ENCODE peak calls at places on chromosome 6, in ten cellular contexts. One of them, this sample, is unnamed.

GRCh38 chr6:37019065-37019450 is 13.6 kb downstream of the FGD2 start:
- DNase-seq in stimulated activated CD4-positive, alpha-beta T cell treated with anti-CD3 and anti-CD28 coated beads, Interleukin-1b, Interleukin-23, amount 100 ng/mL, for 24 hours: no peak
- DNase-seq in small intestine: no peak
- DNase-seq in T-helper 17 cell: no peak
- DNase-seq in HuH-7: no peak
- DNase-seq in hypothalamus: no peak
- DNase-seq in mesothelial cell of epicardium: no peak
- DNase-seq in HFFc6: no peak
- DNase-seq in occipital lobe: no peak
- DNase-seq in left ventricle myocardium inferior: no peak
- DNase-seq in this sample: no peak

GRCh38 chr6:39156763-39157162 is 41.8 kb upstream of the SAYSD1 start:
- DNase-seq in HuH-7: no peak
- DNase-seq in T-helper 17 cell: no peak
- DNase-seq in small intestine: no peak
- DNase-seq in stimulated activated CD4-positive, alpha-beta T cell treated with anti-CD3 and anti-CD28 coated beads, Interleukin-1b, Interleukin-23, amount 100 ng/mL, for 24 hours: no peak
- DNase-seq in hypothalamus: no peak
- DNase-seq in occipital lobe: no peak
- DNase-seq in left ventricle myocardium inferior: no peak
- DNase-seq in HFFc6: no peak
- DNase-seq in mesothelial cell of epicardium: no peak
- DNase-seq in this sample: no peak

GRCh38 chr6:1535295-1535694 is 74.4 kb upstream of the FOXC1 start:
- DNase-seq in T-helper 17 cell: no peak
- DNase-seq in mesothelial cell of epicardium: no peak
- DNase-seq in HFFc6: no peak
- DNase-seq in HuH-7: no peak
- DNase-seq in stimulated activated CD4-positive, alpha-beta T cell treated with anti-CD3 and anti-CD28 coated beads, Interleukin-1b, Interleukin-23, amount 100 ng/mL, for 24 hours: no peak
- DNase-seq in occipital lobe: no peak
- DNase-seq in left ventricle myocardium inferior: no peak
- DNase-seq in hypothalamus: no peak
- DNase-seq in small intestine: no peak
- DNase-seq in this sample: no peak

GRCh38 chr6:144879436-144879835 is 594.3 kb downstream of the UTRN start:
- DNase-seq in mesothelial cell of epicardium: no peak
- DNase-seq in occipital lobe: no peak
- DNase-seq in T-helper 17 cell: no peak
- DNase-seq in left ventricle myocardium inferior: no peak
- DNase-seq in HuH-7: no peak
- DNase-seq in small intestine: no peak
- DNase-seq in hypothalamus: no peak
- DNase-seq in stimulated activated CD4-positive, alpha-beta T cell treated with anti-CD3 and anti-CD28 coated beads, Interleukin-1b, Interleukin-23, amount 100 ng/mL, for 24 hours: no peak
- DNase-seq in HFFc6: no peak
- DNase-seq in this sample: no peak

GRCh38 chr6:90187437-90188049 is 109.1 kb downstream of the BACH2 start:
- DNase-seq in HuH-7: peak; percentile 34
- DNase-seq in occipital lobe: no peak
- DNase-seq in HFFc6: no peak
- DNase-seq in stimulated activated CD4-positive, alpha-beta T cell treated with anti-CD3 and anti-CD28 coated beads, Interleukin-1b, Interleukin-23, amount 100 ng/mL, for 24 hours: no peak
- DNase-seq in left ventricle myocardium inferior: no peak
- DNase-seq in T-helper 17 cell: no peak
- DNase-seq in hypothalamus: no peak
- DNase-seq in small intestine: no peak
- DNase-seq in mesothelial cell of epicardium: no peak
- DNase-seq in this sample: no peak

GRCh38 chr6:36526066-36526465 is 21.2 kb downstream of the STK38 start:
- DNase-seq in HFFc6: no peak
- DNase-seq in hypothalamus: no peak
- DNase-seq in occipital lobe: no peak
- DNase-seq in left ventricle myocardium inferior: no peak
- DNase-seq in small intestine: no peak
- DNase-seq in HuH-7: no peak
- DNase-seq in T-helper 17 cell: no peak
- DNase-seq in stimulated activated CD4-positive, alpha-beta T cell treated with anti-CD3 and anti-CD28 coated beads, Interleukin-1b, Interleukin-23, amount 100 ng/mL, for 24 hours: no peak
- DNase-seq in mesothelial cell of epicardium: no peak
- DNase-seq in this sample: no peak

GRCh38 chr6:1614767-1615650 is 5.3 kb downstream of the FOXC1 start:
- DNase-seq in stimulated activated CD4-positive, alpha-beta T cell treated with anti-CD3 and anti-CD28 coated beads, Interleukin-1b, Interleukin-23, amount 100 ng/mL, for 24 hours: no peak
- DNase-seq in mesothelial cell of epicardium: no peak
- DNase-seq in HuH-7: no peak
- DNase-seq in occipital lobe: no peak
- DNase-seq in left ventricle myocardium inferior: no peak
- DNase-seq in HFFc6: no peak
- DNase-seq in small intestine: peak; percentile 46
- DNase-seq in T-helper 17 cell: no peak
- DNase-seq in hypothalamus: no peak
- DNase-seq in this sample: no peak

GRCh38 chr6:35058041-35058675 is 83.0 kb downstream of the TCP11 start:
- DNase-seq in T-helper 17 cell: no peak
- DNase-seq in mesothelial cell of epicardium: no peak
- DNase-seq in small intestine: no peak
- DNase-seq in HuH-7: no peak
- DNase-seq in stimulated activated CD4-positive, alpha-beta T cell treated with anti-CD3 and anti-CD28 coated beads, Interleukin-1b, Interleukin-23, amount 100 ng/mL, for 24 hours: no peak
- DNase-seq in HFFc6: no peak
- DNase-seq in hypothalamus: peak; percentile 22
- DNase-seq in left ventricle myocardium inferior: no peak
- DNase-seq in occipital lobe: no peak
- DNase-seq in this sample: no peak

GRCh38 chr6:50277774-50278173 is 228.0 kb upstream of the DEFB112 start:
- DNase-seq in HuH-7: no peak
- DNase-seq in left ventricle myocardium inferior: no peak
- DNase-seq in small intestine: no peak
- DNase-seq in stimulated activated CD4-positive, alpha-beta T cell treated with anti-CD3 and anti-CD28 coated beads, Interleukin-1b, Interleukin-23, amount 100 ng/mL, for 24 hours: no peak
- DNase-seq in T-helper 17 cell: no peak
- DNase-seq in occipital lobe: no peak
- DNase-seq in mesothelial cell of epicardium: no peak
- DNase-seq in hypothalamus: no peak
- DNase-seq in HFFc6: no peak
- DNase-seq in this sample: no peak

GRCh38 chr6:72689107-72689954 is 67.5 kb downstream of the KCNQ5 start:
- DNase-seq in stimulated activated CD4-positive, alpha-beta T cell treated with anti-CD3 and anti-CD28 coated beads, Interleukin-1b, Interleukin-23, amount 100 ng/mL, for 24 hours: no peak
- DNase-seq in occipital lobe: no peak
- DNase-seq in HuH-7: no peak
- DNase-seq in HFFc6: no peak
- DNase-seq in left ventricle myocardium inferior: no peak
- DNase-seq in hypothalamus: no peak
- DNase-seq in mesothelial cell of epicardium: no peak
- DNase-seq in small intestine: no peak
- DNase-seq in T-helper 17 cell: no peak
- DNase-seq in this sample: no peak

GRCh38 chr6:54191460-54191859 is 80.2 kb downstream of the MLIP start:
- DNase-seq in hypothalamus: no peak
- DNase-seq in small intestine: no peak
- DNase-seq in T-helper 17 cell: no peak
- DNase-seq in left ventricle myocardium inferior: no peak
- DNase-seq in occipital lobe: no peak
- DNase-seq in stimulated activated CD4-positive, alpha-beta T cell treated with anti-CD3 and anti-CD28 coated beads, Interleukin-1b, Interleukin-23, amount 100 ng/mL, for 24 hours: no peak
- DNase-seq in HFFc6: no peak
- DNase-seq in HuH-7: no peak
- DNase-seq in mesothelial cell of epicardium: no peak
- DNase-seq in this sample: no peak

GRCh38 chr6:56292505-56293181 is 45.3 kb upstream of the COL21A1 start:
- DNase-seq in left ventricle myocardium inferior: no peak
- DNase-seq in HFFc6: peak; percentile 41
- DNase-seq in occipital lobe: peak; percentile 0
- DNase-seq in mesothelial cell of epicardium: no peak
- DNase-seq in hypothalamus: no peak
- DNase-seq in small intestine: peak; percentile 43
- DNase-seq in HuH-7: peak; percentile 23
- DNase-seq in T-helper 17 cell: no peak
- DNase-seq in stimulated activated CD4-positive, alpha-beta T cell treated with anti-CD3 and anti-CD28 coated beads, Interleukin-1b, Interleukin-23, amount 100 ng/mL, for 24 hours: no peak
- DNase-seq in this sample: no peak

GRCh38 chr6:116018976-116019375 is 41.7 kb downstream of the FRK start:
- DNase-seq in HFFc6: no peak
- DNase-seq in occipital lobe: no peak
- DNase-seq in small intestine: no peak
- DNase-seq in stimulated activated CD4-positive, alpha-beta T cell treated with anti-CD3 and anti-CD28 coated beads, Interleukin-1b, Interleukin-23, amount 100 ng/mL, for 24 hours: no peak
- DNase-seq in T-helper 17 cell: no peak
- DNase-seq in left ventricle myocardium inferior: no peak
- DNase-seq in HuH-7: no peak
- DNase-seq in mesothelial cell of epicardium: no peak
- DNase-seq in hypothalamus: no peak
- DNase-seq in this sample: no peak

GRCh38 chr6:34090495-34090894 is 55.4 kb downstream of the GRM4 start:
- DNase-seq in left ventricle myocardium inferior: no peak
- DNase-seq in occipital lobe: no peak
- DNase-seq in HuH-7: no peak
- DNase-seq in mesothelial cell of epicardium: no peak
- DNase-seq in HFFc6: no peak
- DNase-seq in hypothalamus: no peak
- DNase-seq in small intestine: no peak
- DNase-seq in T-helper 17 cell: no peak
- DNase-seq in stimulated activated CD4-positive, alpha-beta T cell treated with anti-CD3 and anti-CD28 coated beads, Interleukin-1b, Interleukin-23, amount 100 ng/mL, for 24 hours: no peak
- DNase-seq in this sample: no peak

GRCh38 chr6:127971945-127972391 is 71.1 kb upstream of the THEMIS start:
- DNase-seq in HFFc6: peak; percentile 91
- DNase-seq in occipital lobe: no peak
- DNase-seq in left ventricle myocardium inferior: no peak
- DNase-seq in small intestine: peak; percentile 56
- DNase-seq in mesothelial cell of epicardium: no peak
- DNase-seq in HuH-7: no peak
- DNase-seq in T-helper 17 cell: peak; percentile 12
- DNase-seq in hypothalamus: no peak
- DNase-seq in stimulated activated CD4-positive, alpha-beta T cell treated with anti-CD3 and anti-CD28 coated beads, Interleukin-1b, Interleukin-23, amount 100 ng/mL, for 24 hours: no peak
- DNase-seq in this sample: no peak

GRCh38 chr6:152301806-152302568 is 335.2 kb downstream of the SYNE1 start:
- DNase-seq in T-helper 17 cell: peak; percentile 78
- DNase-seq in mesothelial cell of epicardium: peak; percentile 87
- DNase-seq in hypothalamus: peak; percentile 84
- DNase-seq in stimulated activated CD4-positive, alpha-beta T cell treated with anti-CD3 and anti-CD28 coated beads, Interleukin-1b, Interleukin-23, amount 100 ng/mL, for 24 hours: peak; percentile 69
- DNase-seq in small intestine: peak; percentile 76
- DNase-seq in occipital lobe: peak; percentile 90
- DNase-seq in HuH-7: peak; percentile 83
- DNase-seq in HFFc6: peak; percentile 85
- DNase-seq in left ventricle myocardium inferior: peak; percentile 89
- DNase-seq in this sample: peak; percentile 71

GRCh38 chr6:25448965-25449538 is 169.9 kb downstream of the CARMIL1 start:
- DNase-seq in stimulated activated CD4-positive, alpha-beta T cell treated with anti-CD3 and anti-CD28 coated beads, Interleukin-1b, Interleukin-23, amount 100 ng/mL, for 24 hours: no peak
- DNase-seq in left ventricle myocardium inferior: no peak
- DNase-seq in small intestine: no peak
- DNase-seq in mesothelial cell of epicardium: no peak
- DNase-seq in hypothalamus: no peak
- DNase-seq in occipital lobe: no peak
- DNase-seq in T-helper 17 cell: no peak
- DNase-seq in HFFc6: no peak
- DNase-seq in HuH-7: no peak
- DNase-seq in this sample: no peak

This sample was measured in left colon.